ENCODE peak calls at places on chromosome 18, in ten cellular contexts. One of them, this sample, is unnamed.

GRCh38 chr18:61435064-61435652 is 101.9 kb downstream of the CDH20 start:
- DNase-seq in cardiac septum: no peak
- DNase-seq in lower lobe of right lung: no peak
- DNase-seq in heart left ventricle: no peak
- DNase-seq in neural progenitor cell: peak
- DNase-seq in NCI-H774: no peak
- DNase-seq in activated T-cell treated with anti-CD3 and anti-CD28 coated beads for 24 hours: no peak
- DNase-seq in anterior cingulate cortex: no peak
- DNase-seq in MV-4-11: peak
- DNase-seq in uterus: no peak
- DNase-seq in this sample: peak

GRCh38 chr18:44518091-44518490 is 162.6 kb upstream of the SETBP1 start:
- DNase-seq in cardiac septum: no peak
- DNase-seq in uterus: peak
- DNase-seq in heart left ventricle: no peak
- DNase-seq in anterior cingulate cortex: no peak
- DNase-seq in activated T-cell treated with anti-CD3 and anti-CD28 coated beads for 24 hours: no peak
- DNase-seq in lower lobe of right lung: no peak
- DNase-seq in neural progenitor cell: no peak
- DNase-seq in NCI-H774: no peak
- DNase-seq in MV-4-11: no peak
- DNase-seq in this sample: no peak

GRCh38 chr18:12476955-12477354 is 69.2 kb downstream of the PRELID3A start:
- DNase-seq in heart left ventricle: no peak
- DNase-seq in cardiac septum: no peak
- DNase-seq in NCI-H774: no peak
- DNase-seq in activated T-cell treated with anti-CD3 and anti-CD28 coated beads for 24 hours: no peak
- DNase-seq in lower lobe of right lung: no peak
- DNase-seq in neural progenitor cell: no peak
- DNase-seq in uterus: no peak
- DNase-seq in MV-4-11: no peak
- DNase-seq in anterior cingulate cortex: no peak
- DNase-seq in this sample: no peak

GRCh38 chr18:38951633-38952032 is 1386.0 kb upstream of the CELF4 start:
- DNase-seq in cardiac septum: no peak
- DNase-seq in neural progenitor cell: no peak
- DNase-seq in lower lobe of right lung: no peak
- DNase-seq in heart left ventricle: no peak
- DNase-seq in activated T-cell treated with anti-CD3 and anti-CD28 coated beads for 24 hours: no peak
- DNase-seq in MV-4-11: no peak
- DNase-seq in NCI-H774: no peak
- DNase-seq in anterior cingulate cortex: no peak
- DNase-seq in uterus: no peak
- DNase-seq in this sample: no peak

GRCh38 chr18:55731594-55732042 is 143.6 kb upstream of the TCF4 start:
- DNase-seq in heart left ventricle: no peak
- DNase-seq in activated T-cell treated with anti-CD3 and anti-CD28 coated beads for 24 hours: no peak
- DNase-seq in cardiac septum: no peak
- DNase-seq in NCI-H774: no peak
- DNase-seq in MV-4-11: no peak
- DNase-seq in uterus: no peak
- DNase-seq in lower lobe of right lung: no peak
- DNase-seq in neural progenitor cell: no peak
- DNase-seq in anterior cingulate cortex: no peak
- DNase-seq in this sample: no peak

GRCh38 chr18:32469691-32470131 is 971 bp downstream of the GAREM1 start:
- DNase-seq in anterior cingulate cortex: no peak
- DNase-seq in MV-4-11: peak
- DNase-seq in cardiac septum: no peak
- DNase-seq in neural progenitor cell: peak
- DNase-seq in NCI-H774: no peak
- DNase-seq in lower lobe of right lung: no peak
- DNase-seq in uterus: no peak
- DNase-seq in heart left ventricle: no peak
- DNase-seq in activated T-cell treated with anti-CD3 and anti-CD28 coated beads for 24 hours: no peak
- DNase-seq in this sample: peak

GRCh38 chr18:25038261-25038660 is 313.7 kb downstream of the ZNF521 start:
- DNase-seq in neural progenitor cell: peak
- DNase-seq in lower lobe of right lung: no peak
- DNase-seq in heart left ventricle: no peak
- DNase-seq in MV-4-11: no peak
- DNase-seq in NCI-H774: no peak
- DNase-seq in cardiac septum: no peak
- DNase-seq in anterior cingulate cortex: no peak
- DNase-seq in uterus: no peak
- DNase-seq in activated T-cell treated with anti-CD3 and anti-CD28 coated beads for 24 hours: no peak
- DNase-seq in this sample: no peak

GRCh38 chr18:45456076-45457066 is 158.9 kb upstream of the SLC14A2 start:
- DNase-seq in neural progenitor cell: no peak
- DNase-seq in NCI-H774: no peak
- DNase-seq in activated T-cell treated with anti-CD3 and anti-CD28 coated beads for 24 hours: no peak
- DNase-seq in cardiac septum: no peak
- DNase-seq in lower lobe of right lung: no peak
- DNase-seq in MV-4-11: peak
- DNase-seq in heart left ventricle: peak
- DNase-seq in anterior cingulate cortex: no peak
- DNase-seq in uterus: no peak
- DNase-seq in this sample: peak

This sample was measured in NAMALWA.